ENCODE peak calls at places on chromosomes 13 and 19, in five cellular contexts. J, Y, A, G and K are unnamed samples.

GRCh38 chr13:35789335-35790166 is 313.1 kb upstream of the MAB21L1 start:
- DNase-seq in J (peak), Y (no peak), A (peak), G (no peak), K (no peak)

GRCh38 chr13:76822691-76823267 is 63.4 kb downstream of the KCTD12 start:
- DNase-seq in J (peak), Y (no peak), A (peak), G (no peak), K (no peak)

GRCh38 chr19:5536337-5536894 is 31.3 kb downstream of the TINCR start:
- DNase-seq in J (peak), Y (no peak), A (peak), G (peak), K (peak)

GRCh38 chr13:45718063-45718462 is 15.9 kb downstream of the CBY2 start:
- DNase-seq in J (no peak), Y (no peak), A (peak), G (no peak), K (peak)

GRCh38 chr13:48819376-48819775 is 156.3 kb upstream of the FNDC3A start:
- DNase-seq in J (no peak), Y (no peak), A (no peak), G (no peak), K (no peak)

GRCh38 chr19:11673608-11674041 is 65.1 kb downstream of the ZNF823 start:
- DNase-seq in J (peak), Y (no peak), A (peak), G (peak), K (peak)

GRCh38 chr19:4795400-4795799 is 3.9 kb downstream of the FEM1A start:
- DNase-seq in J (peak), Y (peak), A (no peak), G (peak), K (no peak)

GRCh38 chr19:44824758-44825157 is 15.9 kb downstream of the BCAM start:
- DNase-seq in J (no peak), Y (no peak), A (no peak), G (no peak), K (no peak)

GRCh38 chr19:39506944-39507714 is 7.8 kb upstream of the SELENOV start:
- DNase-seq in J (peak), Y (no peak), A (peak), G (peak), K (no peak)

GRCh38 chr19:33191501-33191900 is 2.6 kb upstream of the LRP3 start:
- DNase-seq in J (no peak), Y (no peak), A (no peak), G (no peak), K (no peak)

GRCh38 chr19:5025027-5025426 is 56.1 kb downstream of the KDM4B start:
- DNase-seq in J (no peak), Y (no peak), A (no peak), G (no peak), K (no peak)

GRCh38 chr19:43767316-43767715 is 12.6 kb upstream of the SMG9 start:
- DNase-seq in J (no peak), Y (no peak), A (no peak), G (no peak), K (no peak)

GRCh38 chr13:111632906-111633305 is 312.5 kb downstream of the TEX29 start:
- DNase-seq in J (no peak), Y (no peak), A (no peak), G (no peak), K (no peak)

GRCh38 chr19:6020972-6021805 is 43.2 kb upstream of the RANBP3 start:
- DNase-seq in J (no peak), Y (no peak), A (no peak), G (no peak), K (no peak)

GRCh38 chr19:4732680-4733114 is 9.1 kb upstream of the DPP9 start:
- DNase-seq in J (peak), Y (peak), A (peak), G (peak), K (no peak)

GRCh38 chr13:91719033-91719432 is 320.6 kb downstream of the GPC5 start:
- DNase-seq in J (no peak), Y (no peak), A (no peak), G (peak), K (no peak)

GRCh38 chr13:76667551-76667950 is 218.7 kb downstream of the KCTD12 start:
- DNase-seq in J (peak), Y (no peak), A (peak), G (peak), K (no peak)

GRCh38 chr13:77596777-77597176 is 61.3 kb downstream of the SCEL start:
- DNase-seq in J (no peak), Y (no peak), A (no peak), G (no peak), K (no peak)

GRCh38 chr19:11577451-11578341 is at the start of gene ACP5:
- DNase-seq in J (no peak), Y (no peak), A (peak), G (no peak), K (no peak)

GRCh38 chr13:112267650-112268049 is 108.5 kb upstream of the SPACA7 start:
- DNase-seq in J (no peak), Y (no peak), A (no peak), G (no peak), K (no peak)

GRCh38 chr13:110410906-110411305 is 103.8 kb downstream of the COL4A2 start:
- DNase-seq in J (no peak), Y (no peak), A (no peak), G (no peak), K (no peak)

GRCh38 chr19:40601061-40601973 is at the start of gene LTBP4:
- DNase-seq in J (no peak), Y (no peak), A (peak), G (peak), K (no peak)

GRCh38 chr13:77898097-77898496 is 20.5 kb downstream of the EDNRB start:
- DNase-seq in J (no peak), Y (no peak), A (peak), G (peak), K (no peak)

GRCh38 chr19:13260883-13261653 is 110.9 kb downstream of the IER2 start:
- DNase-seq in J (peak), Y (peak), A (no peak), G (peak), K (no peak)

GRCh38 chr19:4108767-4109625 is 14.9 kb downstream of the MAP2K2 start:
- DNase-seq in J (no peak), Y (no peak), A (no peak), G (peak), K (no peak)

GRCh38 chr13:32443111-32443510 is 15.2 kb upstream of the N4BP2L1 start:
- DNase-seq in J (no peak), Y (no peak), A (no peak), G (peak), K (no peak)

GRCh38 chr19:16605115-16605514 is 22.9 kb downstream of the MED26 start:
- DNase-seq in J (no peak), Y (no peak), A (no peak), G (no peak), K (no peak)

GRCh38 chr13:52001120-52001731 is 10.0 kb downstream of the ATP7B start:
- DNase-seq in J (peak), Y (no peak), A (peak), G (no peak), K (no peak)

GRCh38 chr19:16418597-16418962 is 53.2 kb downstream of the EPS15L1 start:
- DNase-seq in J (no peak), Y (no peak), A (no peak), G (no peak), K (no peak)

GRCh38 chr19:49472936-49473335 is 1.1 kb upstream of the FLT3LG start:
- DNase-seq in J (no peak), Y (no peak), A (no peak), G (no peak), K (no peak)

GRCh38 chr19:49475995-49476880 is 2.2 kb downstream of the FLT3LG start:
- DNase-seq in J (no peak), Y (no peak), A (peak), G (no peak), K (no peak)

GRCh38 chr19:49473868-49474544 is at the start of gene FLT3LG:
- DNase-seq in J (peak), Y (peak), A (peak), G (peak), K (peak)

GRCh38 chr19:49474545-49474930 is 523 bp downstream of the FLT3LG start:
- DNase-seq in J (no peak), Y (no peak), A (no peak), G (no peak), K (no peak)

DNA sequence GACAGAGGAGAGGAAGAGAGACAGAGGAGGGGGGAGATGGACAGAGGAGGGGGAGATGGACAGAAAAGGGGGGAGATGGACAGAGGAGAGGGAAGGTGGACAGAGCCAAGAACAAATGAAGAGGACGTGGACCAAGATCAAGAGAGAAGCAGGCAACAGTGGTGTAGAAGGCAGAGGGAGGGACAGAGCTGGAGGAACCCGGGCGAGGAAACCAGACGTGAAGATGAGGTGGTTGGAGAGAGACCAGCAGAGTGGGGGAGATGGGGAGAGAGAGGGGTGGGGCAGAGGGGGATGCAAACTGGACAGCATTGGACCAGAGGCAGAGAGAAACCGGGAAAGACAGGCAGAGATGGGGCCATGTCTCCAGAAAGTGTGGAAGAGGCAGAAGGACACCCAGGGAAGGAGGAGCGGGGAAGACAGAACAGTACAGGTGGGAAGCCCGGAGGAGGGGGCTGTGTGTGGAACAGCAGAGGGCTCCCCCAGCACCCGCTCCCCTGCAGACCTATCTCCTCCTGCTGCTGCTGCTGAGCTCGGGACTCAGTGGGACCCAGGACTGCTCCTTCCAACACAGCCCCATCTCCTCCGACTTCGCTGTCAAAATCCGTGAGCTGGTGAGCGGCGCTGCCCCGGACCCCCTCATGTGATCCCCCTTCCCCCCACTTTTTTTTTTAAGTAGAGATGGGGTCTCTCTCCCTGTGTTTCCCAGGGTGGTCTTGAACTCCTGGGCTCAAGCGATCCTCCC is 1.3 kb downstream of the FLT3LG start:
- DNase-seq in J (no peak), Y (no peak), A (no peak), G (no peak), K (no peak)
- H3K27ac ChIP-seq in J (peak), Y (peak), A (no peak), G (peak), K (peak)

GRCh38 chr19:7638802-7639465 is 2.0 kb downstream of the STXBP2 start:
- DNase-seq in J (no peak), Y (no peak), A (no peak), G (no peak), K (no peak)

GRCh38 chr19:7635670-7636069 is 1.2 kb upstream of the STXBP2 start:
- DNase-seq in J (no peak), Y (no peak), A (no peak), G (no peak), K (no peak)

GRCh38 chr19:7637374-7638256 is 705 bp downstream of the STXBP2 start:
- DNase-seq in J (peak), Y (no peak), A (no peak), G (peak), K (peak)

GRCh38 chr19:7636691-7637373 is at the start of gene STXBP2:
- DNase-seq in J (peak), Y (no peak), A (peak), G (peak), K (no peak)

DNA sequence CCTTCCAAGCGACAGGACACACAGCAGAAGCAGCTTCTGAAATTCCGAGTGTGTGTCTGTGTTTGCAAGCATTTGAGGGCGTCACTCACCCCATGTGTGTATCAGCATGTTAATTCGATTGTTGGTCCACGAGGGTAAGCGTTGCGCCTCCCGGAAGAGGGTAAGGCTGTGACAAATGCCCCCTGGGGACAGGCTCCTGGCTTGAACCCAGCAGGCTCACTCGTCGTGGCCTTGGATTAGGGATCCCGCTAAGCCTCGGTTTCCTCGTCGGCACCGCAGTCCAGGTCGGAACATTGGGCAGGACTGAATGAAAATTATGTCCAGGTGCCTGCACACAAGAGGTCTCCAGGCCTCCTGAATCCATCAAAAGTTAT is 606 bp upstream of the STXBP2 start:
- DNase-seq in J (no peak), Y (no peak), A (peak), G (no peak), K (no peak)
- H3K27ac ChIP-seq in J (peak), Y (no peak), A (no peak), G (no peak), K (no peak)

GRCh38 chr19:18656337-18657086 is 19.7 kb downstream of the KLHL26 start:
- DNase-seq in J (no peak), Y (no peak), A (no peak), G (peak), K (no peak)

GRCh38 chr19:18654469-18654868 is 17.6 kb downstream of the KLHL26 start:
- DNase-seq in J (no peak), Y (no peak), A (no peak), G (no peak), K (no peak)

GRCh38 chr19:18657590-18658365 is 20.9 kb downstream of the KLHL26 start:
- DNase-seq in J (peak), Y (peak), A (peak), G (peak), K (peak)

GRCh38 chr19:18653853-18654252 is 17.0 kb downstream of the KLHL26 start:
- DNase-seq in J (no peak), Y (no peak), A (no peak), G (no peak), K (no peak)

DNA sequence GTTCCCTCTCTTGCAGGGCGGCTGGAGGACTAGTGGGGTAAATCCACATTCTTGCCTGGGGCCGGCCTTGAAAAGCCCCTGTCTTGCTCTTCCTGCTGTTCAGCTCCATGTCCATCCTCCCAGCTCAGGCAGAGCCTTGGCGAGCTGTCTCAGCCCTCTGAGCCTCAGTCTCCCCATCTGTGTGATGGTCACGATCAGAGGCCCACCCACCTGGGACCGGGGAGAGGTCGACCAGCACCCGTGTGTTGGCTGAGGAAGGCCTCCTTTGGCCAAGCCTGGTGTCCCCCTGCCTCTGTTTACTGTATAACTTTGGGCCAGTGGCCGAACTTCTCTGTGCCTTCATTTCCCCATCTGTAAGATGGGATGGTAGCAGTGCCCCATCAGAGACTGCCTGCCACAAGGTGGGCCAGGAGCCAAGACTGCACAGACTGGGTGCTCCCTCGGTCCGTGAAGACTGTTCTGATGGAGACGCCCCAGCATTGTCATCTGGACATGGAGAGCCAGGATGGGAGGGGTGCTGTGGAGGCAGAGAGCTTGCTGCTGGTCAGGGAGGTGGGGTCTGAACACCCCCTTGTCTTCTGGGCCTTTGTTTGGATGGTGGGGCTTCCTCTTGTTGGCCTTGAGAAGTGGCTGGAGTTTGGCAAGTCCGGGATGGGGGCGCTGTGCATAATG is 18.5 kb downstream of the KLHL26 start:
- DNase-seq in J (no peak), Y (no peak), A (no peak), G (no peak), K (no peak)
- H3K27ac ChIP-seq in J (no peak), Y (no peak), A (no peak), G (no peak), K (peak)

GRCh38 chr13:36820222-36820621 is 1.2 kb downstream of the RFXAP start:
- DNase-seq in J (no peak), Y (no peak), A (no peak), G (no peak), K (no peak)
- H3K27ac ChIP-seq in J (no peak), Y (no peak), A (peak), G (no peak), K (no peak)